ENCODE peak calls at places on chromosomes 2 and 18, in seven cellular contexts. E is CD8-positive, alpha-beta memory T cell; O is WERI-Rb-1; Z is hepatocyte; Q is neuronal stem cell; N is CD4-positive, alpha-beta T cell; D is RWPE1. J is an unnamed sample.

GRCh38 chr2:69957970-69958369 is 3.5 kb downstream of the ASPRV1 start:
- DNase-seq in E (no peak), O (no peak), Z (no peak), Q (no peak), N (no peak), D (no peak), J (no peak)

GRCh38 chr18:72273025-72273424 is 271.1 kb downstream of the CBLN2 start:
- DNase-seq in E (no peak), O (no peak), Z (no peak), Q (no peak), N (no peak), D (no peak), J (no peak)

GRCh38 chr18:62596145-62597005 is 73.5 kb downstream of the ZCCHC2 start:
- DNase-seq in E (no peak), O (no peak), Z (peak), Q (no peak), N (no peak), D (no peak), J (no peak)

GRCh38 chr2:190382851-190383250 is 25.3 kb upstream of the MFSD6 start:
- DNase-seq in E (peak), O (peak), Z (peak), Q (no peak), N (no peak), D (peak), J (no peak)

GRCh38 chr2:120631719-120632118 is 103.9 kb upstream of the GLI2 start:
- DNase-seq in E (no peak), O (no peak), Z (no peak), Q (no peak), N (no peak), D (no peak), J (no peak)

GRCh38 chr2:234240917-234241316 is 190.4 kb downstream of the SPP2 start:
- DNase-seq in E (no peak), O (no peak), Z (no peak), Q (no peak), N (no peak), D (peak), J (no peak)

GRCh38 chr2:131092409-131093065 is 723 bp downstream of the FAM168B start:
- DNase-seq in E (no peak), O (no peak), Z (peak), Q (no peak), N (no peak), D (no peak), J (no peak)

GRCh38 chr2:55169359-55169758 is 62.7 kb downstream of the CLHC1 start:
- DNase-seq in E (no peak), O (no peak), Z (no peak), Q (no peak), N (no peak), D (no peak), J (no peak)

GRCh38 chr2:9373047-9373446 is 50.3 kb downstream of the ITGB1BP1 start:
- DNase-seq in E (no peak), O (no peak), Z (no peak), Q (no peak), N (no peak), D (no peak), J (no peak)

GRCh38 chr2:191166111-191166755 is 15.4 kb upstream of the STAT4 start:
- DNase-seq in E (no peak), O (no peak), Z (peak), Q (peak), N (no peak), D (peak), J (no peak)

GRCh38 chr2:220365023-220365422 is 737.6 kb downstream of the SLC4A3 start:
- DNase-seq in E (no peak), O (no peak), Z (no peak), Q (no peak), N (no peak), D (peak), J (no peak)

GRCh38 chr2:239928457-239929350 is 96.4 kb downstream of the NDUFA10 start:
- DNase-seq in E (no peak), O (peak), Z (no peak), Q (no peak), N (no peak), D (no peak), J (peak)

GRCh38 chr2:65456886-65457285 is 24.5 kb upstream of the SPRED2 start:
- DNase-seq in E (no peak), O (no peak), Z (no peak), Q (no peak), N (no peak), D (no peak), J (no peak)

GRCh38 chr18:57436193-57436964 is 1.2 kb downstream of the ONECUT2 start:
- DNase-seq in E (no peak), O (no peak), Z (no peak), Q (no peak), N (no peak), D (no peak), J (no peak)

GRCh38 chr2:9965119-9965822 is 13.8 kb downstream of the GRHL1 start:
- DNase-seq in E (no peak), O (no peak), Z (no peak), Q (no peak), N (no peak), D (no peak), J (no peak)

GRCh38 chr18:59769105-59769865 is 72.1 kb upstream of the CCBE1 start:
- DNase-seq in E (no peak), O (no peak), Z (no peak), Q (no peak), N (no peak), D (no peak), J (no peak)

GRCh38 chr18:45526120-45526841 is 89.0 kb upstream of the SLC14A2 start:
- DNase-seq in E (no peak), O (no peak), Z (peak), Q (no peak), N (no peak), D (no peak), J (no peak)

GRCh38 chr2:43193996-43194869 is 32.2 kb downstream of the ZFP36L2 start:
- DNase-seq in E (no peak), O (peak), Z (peak), Q (no peak), N (no peak), D (no peak), J (no peak)

GRCh38 chr2:20573611-20574422 is 77.1 kb downstream of the HS1BP3 start:
- DNase-seq in E (no peak), O (peak), Z (no peak), Q (no peak), N (no peak), D (no peak), J (peak)

DNA sequence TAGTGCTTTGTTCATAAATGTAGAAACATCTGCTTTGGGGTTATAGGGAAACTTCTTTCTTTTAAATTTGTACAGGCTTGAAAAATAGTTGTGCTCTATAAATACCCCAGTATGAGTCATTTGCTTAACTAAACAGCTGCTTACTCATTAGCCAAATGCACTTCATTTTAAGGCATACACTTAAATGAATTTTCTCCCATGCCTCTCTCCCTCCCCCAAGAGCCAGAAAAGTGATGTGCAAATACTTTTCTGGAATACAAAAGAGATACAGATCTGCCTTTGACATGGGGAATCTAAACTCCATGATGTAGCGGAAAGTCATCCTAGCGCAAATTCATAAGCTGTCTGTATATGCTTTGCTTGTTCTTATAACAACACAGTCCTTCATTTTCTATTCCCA is 469.4 kb downstream of the DLGAP1 start:
- DNase-seq in E (no peak), O (no peak), Z (no peak), Q (no peak), N (no peak), D (peak), J (no peak)
- H3K27ac ChIP-seq in E (no peak), O (no peak), Z (peak), Q (no peak), N (no peak), D (no peak), J (no peak)

GRCh38 chr2:197034969-197035368 is 108.5 kb upstream of the PGAP1 start:
- DNase-seq in E (no peak), O (no peak), Z (no peak), Q (no peak), N (no peak), D (no peak), J (no peak)

GRCh38 chr2:197034292-197034691 is 107.8 kb upstream of the PGAP1 start:
- DNase-seq in E (no peak), O (no peak), Z (no peak), Q (no peak), N (no peak), D (no peak), J (no peak)

GRCh38 chr2:197033222-197033621 is 106.7 kb upstream of the PGAP1 start:
- DNase-seq in E (no peak), O (no peak), Z (no peak), Q (no peak), N (no peak), D (no peak), J (no peak)

GRCh38 chr2:197030090-197030489 is 103.6 kb upstream of the PGAP1 start:
- DNase-seq in E (no peak), O (no peak), Z (no peak), Q (no peak), N (no peak), D (no peak), J (no peak)

GRCh38 chr2:197031805-197032204 is 105.3 kb upstream of the PGAP1 start:
- DNase-seq in E (no peak), O (no peak), Z (no peak), Q (no peak), N (no peak), D (no peak), J (no peak)
- H3K27ac ChIP-seq in E (no peak), O (no peak), Z (no peak), Q (no peak), N (no peak), D (no peak), J (no peak)

DNA sequence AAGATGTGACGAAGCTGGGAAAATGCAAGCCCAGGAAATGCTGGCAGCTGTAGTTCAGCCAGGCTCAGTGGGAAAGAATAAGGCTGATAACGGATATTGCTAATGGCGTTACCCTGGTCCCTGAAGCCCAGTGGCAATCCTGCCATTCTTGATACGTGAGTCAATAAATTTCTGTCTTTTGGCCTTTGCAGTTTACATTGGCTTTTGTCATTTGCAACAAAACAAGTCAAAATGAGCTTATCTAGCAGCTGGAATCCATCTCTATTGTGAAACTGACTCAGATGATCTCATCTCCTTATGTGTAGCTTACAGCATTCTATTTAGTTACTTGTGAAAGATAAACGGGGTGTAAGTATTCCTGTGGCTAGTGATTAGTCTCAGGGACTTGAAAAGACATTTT is 43.8 kb downstream of the ARL6IP6 start:
- DNase-seq in E (no peak), O (no peak), Z (peak), Q (peak), N (no peak), D (no peak), J (no peak)
- H3K27ac ChIP-seq in E (no peak), O (no peak), Z (no peak), Q (no peak), N (no peak), D (no peak), J (no peak)

GRCh38 chr2:165141601-165142000 is 62.2 kb downstream of the SCN3A start:
- DNase-seq in E (no peak), O (no peak), Z (no peak), Q (no peak), N (no peak), D (no peak), J (no peak)

GRCh38 chr2:165149439-165149838 is 54.4 kb downstream of the SCN3A start:
- DNase-seq in E (no peak), O (no peak), Z (no peak), Q (no peak), N (no peak), D (no peak), J (no peak)

GRCh38 chr2:165147201-165148045 is 56.4 kb downstream of the SCN3A start:
- DNase-seq in E (no peak), O (no peak), Z (no peak), Q (no peak), N (no peak), D (no peak), J (no peak)

GRCh38 chr2:165144315-165144714 is 59.5 kb downstream of the SCN3A start:
- DNase-seq in E (no peak), O (no peak), Z (peak), Q (no peak), N (no peak), D (no peak), J (no peak)
- H3K27ac ChIP-seq in E (no peak), O (no peak), Z (no peak), Q (no peak), N (no peak), D (no peak), J (no peak)

GRCh38 chr2:42184346-42184745 is 15.2 kb downstream of the EML4 start:
- DNase-seq in E (no peak), O (no peak), Z (no peak), Q (no peak), N (no peak), D (no peak), J (no peak)

GRCh38 chr2:42185200-42185921 is 16.2 kb downstream of the EML4 start:
- DNase-seq in E (no peak), O (no peak), Z (no peak), Q (no peak), N (no peak), D (no peak), J (no peak)

GRCh38 chr2:42186945-42187632 is 17.9 kb downstream of the EML4 start:
- DNase-seq in E (no peak), O (no peak), Z (no peak), Q (no peak), N (no peak), D (no peak), J (no peak)

GRCh38 chr2:42187886-42188285 is 18.7 kb downstream of the EML4 start:
- DNase-seq in E (no peak), O (no peak), Z (no peak), Q (no peak), N (no peak), D (no peak), J (no peak)

GRCh38 chr2:42186378-42186777 is 17.2 kb downstream of the EML4 start:
- DNase-seq in E (no peak), O (no peak), Z (no peak), Q (no peak), N (no peak), D (no peak), J (no peak)
- H3K27ac ChIP-seq in E (no peak), O (no peak), Z (peak), Q (no peak), N (no peak), D (no peak), J (no peak)

GRCh38 chr2:177881001-177881748 is 191.4 kb downstream of the PDE11A start:
- DNase-seq in E (no peak), O (no peak), Z (no peak), Q (no peak), N (no peak), D (no peak), J (no peak)
- H3K27ac ChIP-seq in E (no peak), O (no peak), Z (peak), Q (no peak), N (no peak), D (no peak), J (no peak)